ENCODE peak calls at places on chromosomes 4 and X, in five cellular contexts. W, Z, S, F and R are unnamed samples.

GRCh38 chr4:173990126-173990878 is 293.2 kb downstream of the FBXO8 start:
- DNase-seq in Z (no peak), W (no peak), S (peak), F (no peak), R (peak)

GRCh38 chrX:129996120-129996519 is 13.7 kb downstream of the BCORL1 start:
- DNase-seq in W (no peak), Z (no peak), F (no peak), S (no peak), R (peak)

GRCh38 chrX:44306336-44306735 is 37.1 kb downstream of the EFHC2 start:
- DNase-seq in F (peak), W (no peak), Z (no peak), S (no peak), R (peak)

GRCh38 chr4:184475096-184475461 is 729 bp upstream of the IRF2 start:
- DNase-seq in S (peak), Z (peak), F (peak), W (no peak), R (peak)

GRCh38 chrX:68821616-68822015 is 7.2 kb upstream of the EFNB1 start:
- DNase-seq in S (no peak), Z (no peak), F (no peak), W (no peak), R (no peak)

GRCh38 chr4:99801005-99801699 is 15.5 kb upstream of the DAPP1 start:
- DNase-seq in W (no peak), S (no peak), F (no peak), Z (no peak), R (no peak)

GRCh38 chr4:165909947-165910346 is 36.9 kb downstream of the TLL1 start:
- DNase-seq in Z (no peak), S (no peak), W (no peak), F (no peak), R (no peak)

GRCh38 chr4:112765317-112765989 is 128.5 kb downstream of the LARP7 start:
- DNase-seq in W (no peak), S (peak), Z (no peak), F (no peak), R (no peak)

GRCh38 chrX:31483336-31483735 is 411.5 kb upstream of the FTHL17 start:
- DNase-seq in F (no peak), Z (no peak), S (no peak), W (no peak), R (peak)